ENCODE peak calls at places on chromosomes 5 and 9, in four cellular contexts. O is IMR-90; Z is activated CD8-positive, alpha-beta memory T cell treated with anti-CD3 and anti-CD28 coated beads for 48 hours; R is NCI-H774. D is an unnamed sample.
A peak's percentile ranks its signal among the peaks of the same experiment; 100 is the strongest.

GRCh38 chr9:91179237-91180138 is 182.2 kb downstream of the AUH start:
- DNase-seq in O (peak; percentile 96), Z (no peak), R (no peak), D (no peak)

GRCh38 chr5:141958113-141958512 is at the start of gene PCDH12:
- DNase-seq in O (peak; percentile 7), Z (no peak), R (no peak), D (peak; percentile 3)

GRCh38 chr9:69657269-69657668 is 14.9 kb downstream of the APBA1 start:
- DNase-seq in O (peak; percentile 35), Z (no peak), R (no peak), D (no peak)

GRCh38 chr5:1666221-1666620 is 133.4 kb downstream of the MRPL36 start:
- DNase-seq in O (no peak), Z (no peak), R (no peak), D (no peak)

GRCh38 chr5:157253547-157253946 is 12.4 kb upstream of the CYFIP2 start:
- DNase-seq in O (peak; percentile 47), Z (no peak), R (peak; percentile 5), D (peak; percentile 16)

GRCh38 chr9:104810421-104811339 is 46.8 kb downstream of the NIPSNAP3B start:
- DNase-seq in O (peak; percentile 59), Z (no peak), R (no peak), D (no peak)

GRCh38 chr9:121871431-121872025 is 220.1 kb downstream of the DAB2IP start:
- DNase-seq in O (peak; percentile 64), Z (no peak), R (no peak), D (no peak)

GRCh38 chr9:2271426-2271825 is 256.3 kb downstream of the SMARCA2 start:
- DNase-seq in O (no peak), Z (no peak), R (no peak), D (no peak)

GRCh38 chr9:13974891-13975290 is 339.1 kb downstream of the NFIB start:
- DNase-seq in O (no peak), Z (no peak), R (no peak), D (no peak)

GRCh38 chr5:133032852-133033742 is 6.7 kb upstream of the ZCCHC10 start:
- DNase-seq in O (no peak), Z (no peak), R (no peak), D (no peak)